ENCODE peak calls at places on chromosomes 4 and X, in five cellular contexts. L, J, V, T and S are unnamed samples.
A peak's percentile ranks its signal among the peaks of the same experiment; 100 is the strongest.

GRCh38 chr4:57442241-57442640 is 332.1 kb upstream of the IGFBP7 start:
- DNase-seq in L (no peak), J (no peak), V (no peak), T (no peak), S (no peak)

GRCh38 chr4:141046255-141046654 is 87.0 kb downstream of the RNF150 start:
- DNase-seq in L (no peak), J (peak; percentile 15), V (no peak), T (no peak), S (no peak)

GRCh38 chr4:183700407-183700806 is 41.3 kb downstream of the TRAPPC11 start:
- DNase-seq in L (no peak), J (no peak), V (no peak), T (no peak), S (no peak)

GRCh38 chr4:130026185-130026584 is 930.2 kb downstream of the C4orf33 start:
- DNase-seq in L (no peak), J (no peak), V (no peak), T (no peak), S (peak; percentile 94)

GRCh38 chr4:75248770-75249467 is 265.3 kb downstream of the RCHY1 start:
- DNase-seq in L (no peak), J (no peak), V (no peak), T (no peak), S (peak; percentile 85)

GRCh38 chrX:71998836-71999509 is 88.3 kb downstream of the NHSL2 start:
- DNase-seq in L (no peak), J (peak; percentile 51), V (peak; percentile 51), T (peak; percentile 13), S (no peak)

GRCh38 chr4:67052981-67053380 is 492.3 kb downstream of the CENPC start:
- DNase-seq in L (no peak), J (no peak), V (no peak), T (no peak), S (no peak)

GRCh38 chr4:42778349-42778748 is 114.2 kb upstream of the GRXCR1 start:
- DNase-seq in L (no peak), J (no peak), V (no peak), T (no peak), S (no peak)

GRCh38 chr4:91448668-91449330 is 855.0 kb upstream of the GRID2 start:
- DNase-seq in L (no peak), J (no peak), V (no peak), T (no peak), S (no peak)

GRCh38 chr4:151228196-151229119 is 48.5 kb upstream of the PRSS48 start:
- DNase-seq in L (no peak), J (no peak), V (no peak), T (no peak), S (no peak)

GRCh38 chrX:53279296-53280237 is 1.8 kb downstream of the IQSEC2 start:
- DNase-seq in L (no peak), J (peak; percentile 41), V (no peak), T (peak; percentile 9), S (no peak)

GRCh38 chr4:109383823-109384222 is 49.8 kb upstream of the SEC24B start:
- DNase-seq in L (no peak), J (no peak), V (no peak), T (no peak), S (no peak)

GRCh38 chr4:151031831-151032605 is 16.9 kb upstream of the LRBA start:
- DNase-seq in L (no peak), J (peak; percentile 34), V (no peak), T (peak; percentile 11), S (no peak)

GRCh38 chr4:77052352-77052751 is 23.4 kb downstream of the CCNI start:
- DNase-seq in L (no peak), J (peak; percentile 73), V (no peak), T (peak; percentile 66), S (peak; percentile 8)

GRCh38 chr4:3491681-3492405 is 28.7 kb downstream of the DOK7 start:
- DNase-seq in L (no peak), J (no peak), V (no peak), T (no peak), S (no peak)

GRCh38 chrX:11470231-11470630 is 177.0 kb downstream of the AMELX start:
- DNase-seq in L (no peak), J (no peak), V (no peak), T (no peak), S (no peak)

GRCh38 chr4:125801924-125802323 is 487.2 kb downstream of the FAT4 start:
- DNase-seq in L (no peak), J (no peak), V (no peak), T (no peak), S (no peak)

GRCh38 chr4:76212851-76213414 is 691 bp downstream of the SCARB2 start:
- DNase-seq in L (no peak), J (peak; percentile 73), V (peak; percentile 51), T (peak; percentile 24), S (no peak)

GRCh38 chrX:76617020-76617419 is 189.5 kb downstream of the MAGEE1 start:
- DNase-seq in L (no peak), J (no peak), V (no peak), T (no peak), S (no peak)

GRCh38 chr4:48546336-48546735 is 56.3 kb downstream of the ZAR1 start:
- DNase-seq in L (no peak), J (peak; percentile 55), V (peak; percentile 8), T (peak; percentile 15), S (no peak)

GRCh38 chr4:176782794-176783193 is 9.9 kb downstream of the VEGFC start:
- DNase-seq in L (no peak), J (no peak), V (no peak), T (no peak), S (no peak)

GRCh38 chr4:37976991-37977470 is 16.8 kb downstream of the PTTG2 start:
- DNase-seq in L (peak; percentile 56), J (peak; percentile 81), V (peak; percentile 71), T (peak; percentile 79), S (peak; percentile 19)

GRCh38 chrX:40007746-40008705 is 89.7 kb downstream of the BCOR start:
- DNase-seq in L (no peak), J (no peak), V (no peak), T (no peak), S (no peak)

GRCh38 chr4:94803181-94803580 is 45.4 kb downstream of the BMPR1B start:
- DNase-seq in L (no peak), J (no peak), V (no peak), T (no peak), S (no peak)

GRCh38 chr4:86653237-86653865 is 59.2 kb downstream of the PTPN13 start:
- DNase-seq in L (no peak), J (peak; percentile 44), V (peak; percentile 3), T (no peak), S (no peak)

GRCh38 chrX:151702021-151702714 is 6.9 kb downstream of the PRRG3 start:
- DNase-seq in L (no peak), J (no peak), V (no peak), T (no peak), S (no peak)

GRCh38 chrX:333611-334311 is 15.2 kb upstream of the GTPBP6 start:
- DNase-seq in L (no peak), J (no peak), V (no peak), T (no peak), S (no peak)

GRCh38 chr4:1640110-1640509 is 44.0 kb downstream of the FAM53A start:
- DNase-seq in L (no peak), J (no peak), V (no peak), T (no peak), S (no peak)

GRCh38 chr4:150127757-150128156 is 49.5 kb downstream of the DCLK2 start:
- DNase-seq in L (no peak), J (no peak), V (no peak), T (no peak), S (no peak)

GRCh38 chrX:149848855-149849254 is 32.1 kb upstream of the MAGEA8 start:
- DNase-seq in L (no peak), J (no peak), V (no peak), T (no peak), S (no peak)

GRCh38 chr4:38562751-38563198 is 101.2 kb upstream of the KLF3 start:
- DNase-seq in L (no peak), J (no peak), V (no peak), T (no peak), S (no peak)

GRCh38 chr4:60847614-60848013 is 352.5 kb upstream of the ADGRL3 start:
- DNase-seq in L (no peak), J (no peak), V (peak; percentile 1), T (no peak), S (no peak)

GRCh38 chrX:1093112-1093511 is 119.3 kb downstream of the CRLF2 start:
- DNase-seq in L (peak; percentile 31), J (peak; percentile 74), V (no peak), T (peak; percentile 31), S (no peak)

GRCh38 chr4:53365121-53365485 is 758 bp downstream of the SCFD2 start:
- DNase-seq in L (no peak), J (peak; percentile 23), V (peak; percentile 61), T (no peak), S (no peak)

GRCh38 chrX:110210417-110211139 is 107.3 kb downstream of the AMMECR1 start:
- DNase-seq in L (no peak), J (no peak), V (no peak), T (no peak), S (peak; percentile 86)

GRCh38 chrX:41336447-41336846 is 2.5 kb downstream of the DDX3X start:
- DNase-seq in L (no peak), J (no peak), V (no peak), T (no peak), S (no peak)

GRCh38 chr4:2462218-2462991 is 6.5 kb upstream of the RNF4 start:
- DNase-seq in L (no peak), J (peak; percentile 68), V (peak; percentile 78), T (peak; percentile 72), S (no peak)